ENCODE peak calls at places on chromosome 6, in four cellular contexts. X is GM12878, F is K562, V is HL-60. H is an unnamed sample.
A peak's percentile ranks its signal among the peaks of the same experiment; 100 is the strongest.

GRCh38 chr6:44254957-44255808 is 2.1 kb downstream of the SLC35B2 start:
- DNase-seq in X (no peak), F (peak; percentile 51), V (no peak), H (no peak)

GRCh38 chr6:111873178-111874029 is at the start of gene FYN:
- DNase-seq in X (peak; percentile 76), F (peak; percentile 99), V (peak; percentile 91), H (peak; percentile 98)

GRCh38 chr6:5996701-5997419 is 9.9 kb downstream of the NRN1 start:
- DNase-seq in X (no peak), F (no peak), V (no peak), H (no peak)

GRCh38 chr6:43993881-43994523 is 133.2 kb downstream of the MRPL14 start:
- DNase-seq in X (no peak), F (no peak), V (no peak), H (no peak)

GRCh38 chr6:136134275-136134674 is 115.8 kb downstream of the MTFR2 start:
- DNase-seq in X (no peak), F (no peak), V (no peak), H (no peak)

GRCh38 chr6:110828396-110828795 is 13.1 kb upstream of the CDK19 start:
- DNase-seq in X (no peak), F (no peak), V (no peak), H (no peak)

GRCh38 chr6:90079555-90080490 is 185.6 kb downstream of the GJA10 start:
- DNase-seq in X (no peak), F (no peak), V (no peak), H (no peak)

GRCh38 chr6:350371-350770 is 41.2 kb upstream of the IRF4 start:
- DNase-seq in X (no peak), F (no peak), V (no peak), H (no peak)

GRCh38 chr6:69861986-69862385 is 4.4 kb upstream of the COL19A1 start:
- DNase-seq in X (no peak), F (no peak), V (no peak), H (no peak)

GRCh38 chr6:135870722-135871121 is 19.2 kb downstream of the PDE7B start:
- DNase-seq in X (no peak), F (no peak), V (no peak), H (no peak)

GRCh38 chr6:106087548-106088325 is 1.6 kb downstream of the PRDM1 start:
- DNase-seq in X (no peak), F (no peak), V (peak; percentile 40), H (no peak)

GRCh38 chr6:160198577-160199211 is 59.9 kb downstream of the SLC22A2 start:
- DNase-seq in X (no peak), F (no peak), V (no peak), H (no peak)

GRCh38 chr6:144007779-144008500 is at the start of gene PLAGL1:
- DNase-seq in X (no peak), F (peak; percentile 60), V (peak; percentile 31), H (peak; percentile 35)

GRCh38 chr6:144008501-144009245 is 614 bp upstream of the PLAGL1 start:
- DNase-seq in X (no peak), F (no peak), V (no peak), H (no peak)

GRCh38 chr6:144017167-144018094 is 9.4 kb upstream of the PLAGL1 start:
- DNase-seq in X (no peak), F (no peak), V (no peak), H (no peak)

GRCh38 chr6:144012534-144012933 is 4.5 kb upstream of the PLAGL1 start:
- DNase-seq in X (no peak), F (no peak), V (no peak), H (no peak)

GRCh38 chr6:144013486-144013909 is 5.4 kb upstream of the PLAGL1 start:
- DNase-seq in X (no peak), F (peak; percentile 65), V (peak; percentile 69), H (no peak)
- TF ChIP-seq POLR2AphosphoS5 in X (no peak), F (no peak), V (no peak), H (no peak)

GRCh38 chr6:37126961-37127360 is 43.0 kb upstream of the PIM1 start:
- DNase-seq in X (no peak), F (no peak), V (no peak), H (no peak)

GRCh38 chr6:37130704-37131103 is 39.2 kb upstream of the PIM1 start:
- DNase-seq in X (no peak), F (no peak), V (peak; percentile 89), H (no peak)

GRCh38 chr6:37126554-37126906 is 43.4 kb upstream of the PIM1 start:
- DNase-seq in X (no peak), F (peak; percentile 45), V (no peak), H (no peak)

GRCh38 chr6:37125779-37126553 is 44.0 kb upstream of the PIM1 start:
- DNase-seq in X (no peak), F (peak; percentile 34), V (no peak), H (no peak)

GRCh38 chr6:37127961-37128862 is 41.7 kb upstream of the PIM1 start:
- DNase-seq in X (no peak), F (peak; percentile 78), V (no peak), H (no peak)
- TF ChIP-seq SPI1 in X (no peak), F (no peak), V (no peak), H (peak; percentile 38)

GRCh38 chr6:26576929-26577719 is 19.6 kb upstream of the ABT1 start:
- DNase-seq in X (no peak), F (peak; percentile 74), V (peak; percentile 76), H (no peak)
- TF ChIP-seq POLR2AphosphoS5 in X (no peak), F (no peak), V (no peak), H (no peak)

GRCh38 chr6:25590986-25591385 is 61.0 kb upstream of the SCGN start:
- DNase-seq in X (no peak), F (no peak), V (no peak), H (no peak)
- TF ChIP-seq SPI1 in X (no peak), F (no peak), V (no peak), H (no peak)

GRCh38 chr6:42781811-42782688 is at the start of gene BICRAL:
- DNase-seq in X (no peak), F (peak; percentile 85), V (peak; percentile 49), H (no peak)
- TF ChIP-seq POLR2AphosphoS5 in X (peak; percentile 56), F (peak; percentile 72), V (no peak), H (no peak)

DNA sequence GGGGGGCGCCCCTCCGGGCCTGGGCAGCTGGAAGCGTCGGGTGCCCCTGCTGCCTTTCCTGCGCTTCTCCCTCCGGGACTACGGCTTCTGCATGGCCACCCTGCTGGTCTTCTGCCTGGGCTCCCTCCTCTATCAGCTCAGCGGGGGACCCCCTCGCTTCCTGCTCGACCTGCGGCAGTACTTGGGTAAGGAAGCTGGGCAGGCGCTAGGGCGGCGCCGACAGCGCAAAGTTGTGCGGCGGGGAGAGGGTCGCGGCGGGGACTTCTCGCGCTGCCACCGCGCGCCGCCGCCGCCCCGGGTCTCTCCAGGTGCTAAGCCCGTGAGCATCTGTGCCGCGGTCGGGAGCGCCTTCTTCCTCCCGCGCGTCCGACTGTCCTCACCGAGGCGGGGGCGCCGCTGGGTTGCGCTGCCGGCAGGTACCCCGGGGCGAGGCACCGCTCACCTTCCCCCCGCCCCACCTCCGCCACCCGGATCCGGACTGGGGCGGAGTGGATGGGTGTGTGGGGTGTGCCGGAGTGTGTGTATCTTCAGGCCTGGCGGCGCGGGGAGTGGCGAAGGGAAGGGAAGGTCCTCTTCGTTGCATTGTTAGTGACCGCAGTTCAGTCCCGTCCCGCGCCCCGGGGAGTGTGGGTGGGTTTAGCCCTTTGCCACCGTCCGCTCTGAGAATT is 797 bp downstream of the UST start:
- DNase-seq in X (no peak), F (no peak), V (no peak), H (no peak)
- TF ChIP-seq SPI1 in X (no peak), F (no peak), V (no peak), H (no peak)

GRCh38 chr6:30129270-30129669 is 6.7 kb upstream of the TRIM40 start:
- DNase-seq in X (no peak), F (no peak), V (no peak), H (no peak)

GRCh38 chr6:30129818-30130679 is 5.9 kb upstream of the TRIM40 start:
- DNase-seq in X (no peak), F (no peak), V (no peak), H (no peak)

GRCh38 chr6:30131947-30132497 is 3.9 kb upstream of the TRIM40 start:
- DNase-seq in X (no peak), F (no peak), V (no peak), H (no peak)

GRCh38 chr6:30127238-30128093 is 8.5 kb upstream of the TRIM40 start:
- DNase-seq in X (no peak), F (no peak), V (no peak), H (no peak)

DNA sequence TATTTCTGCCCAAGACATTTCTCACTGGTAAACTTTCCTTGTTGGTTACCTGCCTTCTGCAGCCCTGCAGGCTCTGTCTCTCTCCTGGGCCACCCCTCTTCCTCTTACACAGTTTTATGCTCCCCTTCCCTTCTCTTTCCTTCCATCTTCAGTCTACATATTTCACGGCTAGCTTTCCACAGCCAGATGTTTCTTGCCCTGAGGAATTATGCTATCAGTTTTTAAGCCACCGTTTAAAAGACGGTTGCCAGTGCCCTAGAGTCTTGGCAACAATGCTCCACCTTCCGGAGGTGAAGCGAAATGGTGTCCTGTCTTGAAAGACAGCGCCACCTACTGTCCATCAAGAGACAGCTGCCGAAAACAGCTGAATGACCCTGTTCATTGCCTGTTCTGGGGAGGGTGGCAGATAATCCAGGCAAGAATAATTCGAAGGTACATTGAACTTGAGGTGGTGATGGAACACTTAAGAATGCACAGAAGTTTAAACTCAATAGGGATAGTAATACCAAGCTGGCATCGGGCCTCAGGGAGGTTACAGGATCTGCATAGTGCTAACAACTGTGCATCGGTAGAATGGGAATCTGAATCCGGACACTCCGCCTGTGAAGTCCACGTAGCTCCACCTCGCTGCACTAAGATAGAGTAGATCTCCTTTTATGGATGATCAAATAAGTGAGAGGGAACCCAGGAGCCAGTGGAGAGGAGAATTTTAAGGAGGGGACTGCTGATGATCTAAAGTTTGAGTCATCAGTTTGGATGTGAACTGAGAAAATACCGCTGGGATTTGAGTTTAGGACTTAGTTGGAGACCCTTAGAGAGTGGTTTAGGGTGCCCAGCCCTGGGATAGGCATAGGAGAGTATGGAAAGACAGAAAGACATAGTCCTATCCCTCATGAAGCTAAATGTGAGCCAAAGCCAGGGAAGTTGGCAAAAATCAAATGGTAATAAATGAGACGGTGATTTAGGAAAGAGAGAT is 4.8 kb upstream of the TRIM40 start:
- DNase-seq in X (peak; percentile 32), F (peak; percentile 89), V (peak; percentile 76), H (peak; percentile 66)
- TF ChIP-seq POLR2AphosphoS5 in X (no peak), F (no peak), V (no peak), H (no peak)

DNA sequence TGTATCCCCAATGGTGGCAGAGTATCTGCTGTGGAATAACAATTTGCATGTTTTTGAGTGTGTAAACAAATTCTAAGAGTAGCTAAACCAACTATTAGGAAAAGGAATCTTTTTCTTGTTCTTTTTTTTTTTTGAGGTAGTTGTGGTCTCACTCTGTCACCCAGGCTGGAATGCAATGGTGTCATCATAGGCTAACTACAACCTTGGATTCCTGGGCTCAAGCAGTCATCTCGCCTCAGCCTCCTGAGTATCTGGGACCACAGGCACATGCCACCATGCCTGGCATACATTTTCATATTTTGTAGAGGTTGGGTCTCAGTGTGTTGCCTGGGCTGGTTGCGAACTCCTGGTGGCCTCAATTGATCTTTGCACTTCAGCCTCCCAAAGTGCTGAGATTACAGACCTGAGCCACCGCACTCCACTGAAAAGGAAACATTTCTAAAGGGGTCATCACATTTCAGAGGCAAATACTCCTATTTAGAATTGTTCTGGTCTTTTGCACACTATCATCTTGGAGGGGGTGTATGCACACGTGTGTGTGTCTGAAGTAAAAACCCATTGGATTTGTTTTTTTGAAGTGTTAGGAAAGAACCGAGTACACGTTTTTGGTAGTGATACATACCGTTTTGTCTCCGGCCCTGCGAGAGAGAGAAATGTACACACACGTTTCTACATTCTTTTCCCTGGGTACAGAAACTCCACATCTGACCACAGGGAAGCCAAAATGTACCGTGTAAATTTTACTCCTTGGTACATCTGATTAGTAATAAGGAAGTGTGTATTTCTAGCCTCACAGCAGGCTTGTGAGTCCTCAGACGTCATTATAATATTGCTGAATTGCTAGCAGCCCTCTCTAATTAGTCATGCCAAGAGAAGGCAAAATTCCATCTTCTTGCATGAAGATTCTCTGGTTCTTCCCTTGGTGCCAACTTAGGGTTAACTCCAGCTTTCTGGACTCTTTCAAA is 183.6 kb downstream of the JARID2 start:
- DNase-seq in X (no peak), F (no peak), V (peak; percentile 26), H (no peak)
- TF ChIP-seq SPI1 in X (peak; percentile 57), F (peak; percentile 30), V (peak; percentile 68), H (peak; percentile 57)